ENCODE peak calls at places on chromosomes 12 and 14, in eight cellular contexts. Q, G, V, R, E, Z, K and W are unnamed samples.

GRCh38 chr12:67223225-67223624 is 45.9 kb upstream of the CAND1 start:
- DNase-seq in Q (no peak), G (no peak), V (no peak), R (no peak), E (no peak), Z (no peak), K (no peak), W (no peak)

GRCh38 chr12:6961695-6962284 is 8.7 kb downstream of the PHB2 start:
- DNase-seq in Q (peak), G (peak), V (peak), R (peak), E (peak), Z (no peak), K (peak), W (peak)

GRCh38 chr14:104319489-104320241 is 181.3 kb downstream of the KIF26A start:
- DNase-seq in Q (no peak), G (no peak), V (peak), R (no peak), E (no peak), Z (peak), K (no peak), W (no peak)

GRCh38 chr14:100049220-100049619 is 16.0 kb upstream of the EVL start:
- DNase-seq in Q (no peak), G (no peak), V (no peak), R (no peak), E (peak), Z (no peak), K (no peak), W (no peak)

GRCh38 chr12:58378038-58378437 is 436.7 kb downstream of the ATP23 start:
- DNase-seq in Q (no peak), G (no peak), V (no peak), R (no peak), E (peak), Z (no peak), K (no peak), W (no peak)

GRCh38 chr12:14167005-14167628 is 185.7 kb upstream of the GRIN2B start:
- DNase-seq in Q (peak), G (peak), V (no peak), R (peak), E (peak), Z (no peak), K (peak), W (peak)

GRCh38 chr12:14892726-14893442 is 7.2 kb upstream of the MGP start:
- DNase-seq in Q (no peak), G (no peak), V (no peak), R (no peak), E (peak), Z (no peak), K (no peak), W (no peak)

GRCh38 chr12:12653922-12654321 is 42.1 kb downstream of the GPR19 start:
- DNase-seq in Q (no peak), G (no peak), V (no peak), R (no peak), E (no peak), Z (no peak), K (no peak), W (no peak)

GRCh38 chr12:120508537-120508936 is 12.6 kb downstream of the DYNLL1 start:
- DNase-seq in Q (no peak), G (no peak), V (no peak), R (no peak), E (no peak), Z (no peak), K (no peak), W (no peak)

GRCh38 chr12:27969901-27970390 is 2.6 kb downstream of the PTHLH start:
- DNase-seq in Q (peak), G (peak), V (peak), R (peak), E (peak), Z (peak), K (peak), W (peak)

GRCh38 chr12:42180990-42181611 is 36.4 kb upstream of the GXYLT1 start:
- DNase-seq in Q (no peak), G (no peak), V (no peak), R (no peak), E (peak), Z (no peak), K (no peak), W (peak)

GRCh38 chr12:75480469-75480949 is at the start of gene GLIPR1:
- DNase-seq in Q (no peak), G (peak), V (peak), R (peak), E (peak), Z (peak), K (peak), W (peak)

GRCh38 chr12:69527506-69528272 is 57.5 kb downstream of the FRS2 start:
- DNase-seq in Q (no peak), G (no peak), V (no peak), R (no peak), E (peak), Z (no peak), K (peak), W (peak)

GRCh38 chr12:26471560-26471959 is 276.2 kb downstream of the SSPN start:
- DNase-seq in Q (no peak), G (peak), V (no peak), R (no peak), E (peak), Z (no peak), K (no peak), W (no peak)

GRCh38 chr14:90428676-90429075 is 31.8 kb downstream of the CALM1 start:
- DNase-seq in Q (no peak), G (no peak), V (no peak), R (no peak), E (no peak), Z (no peak), K (no peak), W (no peak)

GRCh38 chr12:43336962-43337555 is 214.9 kb downstream of the ADAMTS20 start:
- DNase-seq in Q (no peak), G (peak), V (no peak), R (no peak), E (peak), Z (no peak), K (peak), W (peak)

GRCh38 chr12:49687941-49688340 is 19.3 kb downstream of the FMNL3 start:
- DNase-seq in Q (peak), G (no peak), V (no peak), R (no peak), E (no peak), Z (no peak), K (no peak), W (no peak)

GRCh38 chr14:86646688-86647687 is 1117.0 kb downstream of the FLRT2 start:
- DNase-seq in Q (no peak), G (no peak), V (no peak), R (no peak), E (peak), Z (no peak), K (no peak), W (peak)

GRCh38 chr14:50020184-50020583 is 96.2 kb downstream of the VCPKMT start:
- DNase-seq in Q (no peak), G (no peak), V (no peak), R (no peak), E (no peak), Z (no peak), K (no peak), W (no peak)

GRCh38 chr14:69427596-69427995 is 29.1 kb downstream of the SLC39A9 start:
- DNase-seq in Q (no peak), G (no peak), V (no peak), R (no peak), E (no peak), Z (no peak), K (no peak), W (peak)

GRCh38 chr14:69424139-69424923 is 25.8 kb downstream of the SLC39A9 start:
- DNase-seq in Q (no peak), G (no peak), V (no peak), R (no peak), E (no peak), Z (no peak), K (no peak), W (peak)

GRCh38 chr14:69428289-69428998 is 30.0 kb downstream of the SLC39A9 start:
- DNase-seq in Q (no peak), G (peak), V (no peak), R (no peak), E (no peak), Z (no peak), K (no peak), W (no peak)

GRCh38 chr14:69423279-69423678 is 24.8 kb downstream of the SLC39A9 start:
- DNase-seq in Q (no peak), G (no peak), V (no peak), R (no peak), E (peak), Z (no peak), K (no peak), W (no peak)
- TF ChIP-seq CTCF in Q (no peak), G (no peak), V (no peak), R (no peak), E (no peak), Z (no peak), K (no peak), W (no peak)

DNA sequence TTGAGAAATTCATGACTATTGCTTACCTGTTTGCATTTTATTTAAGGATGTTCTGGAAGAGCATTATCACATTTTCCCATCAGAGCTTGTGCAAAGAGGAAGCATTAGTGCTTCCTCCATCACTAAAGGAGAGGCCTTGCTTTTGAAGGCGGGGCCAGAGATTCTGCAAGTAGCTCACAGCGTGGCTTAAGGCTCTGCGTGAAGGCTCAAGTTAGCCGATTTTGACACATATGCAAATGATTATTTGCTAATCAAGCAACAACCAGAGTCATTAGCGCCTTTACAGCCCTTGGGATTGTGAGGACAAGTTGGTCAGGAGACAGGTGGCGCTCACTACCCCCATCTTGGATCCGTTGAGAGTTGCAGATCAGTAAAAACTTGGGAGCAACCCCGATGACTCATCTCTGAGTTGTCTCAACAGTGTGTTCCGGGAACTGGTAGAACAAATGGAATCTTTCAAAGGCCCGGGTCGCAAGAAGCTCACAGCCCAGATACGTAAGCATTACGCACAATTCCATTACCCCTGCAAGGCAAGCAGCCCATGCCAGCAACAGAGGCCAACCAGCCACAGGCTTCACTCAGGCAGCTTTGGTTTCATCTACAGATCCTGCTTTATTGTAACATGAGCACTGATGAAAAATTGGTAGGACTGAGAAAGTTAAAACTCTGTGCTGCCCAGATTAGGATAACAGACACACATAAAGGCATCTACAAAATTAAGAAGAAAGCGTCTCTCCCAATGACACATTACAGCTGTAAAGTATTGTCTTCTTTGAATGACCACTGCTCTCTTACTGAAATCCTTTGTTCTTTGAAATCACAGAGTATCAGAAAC is 34.9 kb upstream of the SPTSSA start:
- DNase-seq in Q (peak), G (no peak), V (no peak), R (peak), E (peak), Z (peak), K (peak), W (peak)
- TF ChIP-seq CTCF in Q (peak), G (no peak), V (no peak), R (no peak), E (peak), Z (no peak), K (peak), W (peak)

GRCh38 chr14:38211258-38211735 is 3.6 kb downstream of the SSTR1 start:
- DNase-seq in Q (no peak), G (no peak), V (no peak), R (no peak), E (peak), Z (no peak), K (no peak), W (no peak)
- TF ChIP-seq CTCF in Q (no peak), G (no peak), V (no peak), R (peak), E (no peak), Z (no peak), K (no peak), W (no peak)

GRCh38 chr14:58640959-58641358 is 3.2 kb downstream of the DACT1 start:
- DNase-seq in Q (no peak), G (no peak), V (no peak), R (no peak), E (no peak), Z (no peak), K (no peak), W (no peak)

GRCh38 chr14:58639842-58640484 is 2.2 kb downstream of the DACT1 start:
- DNase-seq in Q (no peak), G (peak), V (no peak), R (peak), E (peak), Z (no peak), K (peak), W (peak)

GRCh38 chr14:58638231-58639205 is 756 bp downstream of the DACT1 start:
- DNase-seq in Q (peak), G (peak), V (peak), R (peak), E (peak), Z (no peak), K (peak), W (peak)

GRCh38 chr14:58643366-58643765 is 5.6 kb downstream of the DACT1 start:
- DNase-seq in Q (no peak), G (no peak), V (no peak), R (no peak), E (peak), Z (no peak), K (no peak), W (no peak)

DNA sequence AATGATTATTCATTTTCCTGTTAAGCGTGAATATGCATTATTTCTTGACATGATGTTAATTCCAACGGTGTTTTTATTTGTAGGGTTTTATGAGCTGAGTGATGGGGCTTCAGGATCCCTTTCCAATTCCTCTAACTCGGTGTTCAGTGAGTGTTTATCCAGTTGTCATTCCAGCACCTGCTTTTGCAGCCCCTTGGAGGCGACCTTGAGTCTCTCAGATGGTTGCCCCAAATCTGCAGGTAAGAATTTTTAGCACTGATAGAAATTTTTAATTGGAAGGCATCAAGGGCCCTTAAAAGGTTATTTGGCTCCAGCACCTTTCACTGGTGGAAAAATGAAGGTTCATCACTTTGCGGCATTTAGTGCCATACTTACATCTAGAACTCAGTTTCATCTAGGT is 3.7 kb downstream of the DACT1 start:
- DNase-seq in Q (no peak), G (no peak), V (no peak), R (no peak), E (no peak), Z (no peak), K (no peak), W (peak)
- TF ChIP-seq CTCF in Q (peak), G (no peak), V (no peak), R (no peak), E (peak), Z (no peak), K (no peak), W (peak)

DNA sequence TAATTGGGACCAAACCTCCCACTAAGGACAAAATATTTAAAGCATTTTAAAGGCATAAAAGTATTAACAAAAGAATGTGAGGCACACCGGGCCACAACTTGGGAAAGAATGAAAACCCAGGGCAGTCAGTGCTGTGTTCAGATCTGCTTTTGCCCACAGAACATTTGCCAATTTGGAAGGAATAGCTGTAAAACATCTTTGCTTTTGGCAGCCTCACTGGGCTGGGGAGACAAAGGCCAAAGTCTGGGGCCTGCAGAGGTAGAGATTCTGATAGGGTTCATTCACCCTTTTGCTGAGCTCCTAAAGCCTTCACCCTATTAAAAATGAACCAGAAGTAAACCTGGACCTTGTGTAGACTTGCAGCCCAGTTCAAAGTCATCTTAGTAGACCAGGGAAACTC is 82.3 kb downstream of the SYNE3 start:
- DNase-seq in Q (no peak), G (no peak), V (peak), R (no peak), E (no peak), Z (no peak), K (no peak), W (no peak)
- TF ChIP-seq CTCF in Q (no peak), G (no peak), V (no peak), R (no peak), E (no peak), Z (no peak), K (no peak), W (no peak)

DNA sequence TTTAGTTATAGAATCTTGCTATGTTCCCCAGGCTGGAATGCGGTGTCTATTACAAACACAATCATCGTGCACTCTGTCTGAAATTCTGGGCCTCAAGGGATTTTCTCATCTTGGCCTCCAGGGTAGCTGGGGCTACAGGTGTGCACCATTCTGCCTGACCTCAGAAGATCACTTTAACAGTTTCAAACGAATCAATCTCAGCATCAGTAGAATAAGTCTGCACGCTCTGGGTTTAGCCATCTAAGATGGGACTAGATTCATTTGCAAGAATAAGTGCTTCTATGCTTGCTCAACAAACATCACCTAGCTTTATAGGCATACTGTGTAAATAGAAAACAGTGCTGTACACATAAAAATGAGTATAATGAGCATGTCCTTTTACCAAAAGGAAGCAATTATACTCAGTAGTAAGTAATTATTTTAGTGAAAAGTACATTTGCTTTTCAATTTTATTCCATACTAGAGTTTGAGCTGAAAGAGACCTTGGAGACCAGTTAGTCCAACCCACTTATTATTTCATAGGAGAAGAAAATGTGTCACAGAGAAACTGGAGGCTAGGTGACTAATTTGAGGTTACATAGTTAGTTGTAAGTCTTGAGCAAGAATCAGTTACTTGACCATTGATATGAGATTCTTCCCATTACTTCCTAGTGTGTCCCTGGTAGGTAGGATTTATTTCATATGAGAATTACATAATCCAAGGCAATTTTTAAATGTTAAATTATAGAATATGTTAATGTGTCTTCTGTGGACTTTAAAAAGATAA is 456.5 kb upstream of the LMO3 start:
- DNase-seq in Q (no peak), G (no peak), V (no peak), R (no peak), E (no peak), Z (no peak), K (peak), W (peak)
- TF ChIP-seq CTCF in Q (no peak), G (no peak), V (no peak), R (no peak), E (no peak), Z (no peak), K (no peak), W (no peak)